ENCODE peak calls at places on chromosomes 16 and 17, in five cellular contexts. E is cardiac muscle cell, R is GM12878, A is aorta, B is esophagus squamous epithelium. F is an unnamed sample.

GRCh38 chr16:79400462-79401149 is 199.9 kb downstream of the MAF start:
- DNase-seq in B (no peak), A (no peak), R (no peak), E (no peak), F (no peak)

GRCh38 chr17:81409190-81409935 is 14.1 kb downstream of the BAHCC1 start:
- DNase-seq in B (no peak), E (no peak), R (no peak), A (no peak), F (no peak)

GRCh38 chr17:16091773-16092172 is 92.1 kb downstream of the TTC19 start:
- DNase-seq in R (no peak), E (peak; percentile 6), B (no peak), A (no peak), F (no peak)

GRCh38 chr16:52825882-52826281 is 226.8 kb downstream of the CHD9NB start:
- DNase-seq in A (no peak), B (no peak), E (no peak), R (no peak), F (no peak)

GRCh38 chr17:42421479-42422332 is 1.4 kb downstream of the CAVIN1 start:
- DNase-seq in B (no peak), R (no peak), A (peak; percentile 91), E (peak; percentile 68), F (no peak)

GRCh38 chr17:50132104-50132794 is 2.3 kb upstream of the SAMD14 start:
- DNase-seq in B (no peak), E (no peak), R (no peak), A (no peak), F (no peak)

GRCh38 chr17:8005951-8006730 is 3.7 kb downstream of the GUCY2D start:
- DNase-seq in E (no peak), A (no peak), B (no peak), R (no peak), F (no peak)

GRCh38 chr17:58265266-58265665 is 15.5 kb downstream of the MPO start:
- DNase-seq in B (no peak), A (no peak), E (no peak), R (no peak), F (no peak)

GRCh38 chr17:62179525-62180161 is 114.6 kb upstream of the MED13 start:
- DNase-seq in B (no peak), A (no peak), R (no peak), E (peak; percentile 43), F (no peak)

GRCh38 chr16:24538756-24539294 is 541 bp upstream of the RBBP6 start:
- DNase-seq in A (no peak), B (no peak), E (no peak), R (no peak), F (no peak)

DNA sequence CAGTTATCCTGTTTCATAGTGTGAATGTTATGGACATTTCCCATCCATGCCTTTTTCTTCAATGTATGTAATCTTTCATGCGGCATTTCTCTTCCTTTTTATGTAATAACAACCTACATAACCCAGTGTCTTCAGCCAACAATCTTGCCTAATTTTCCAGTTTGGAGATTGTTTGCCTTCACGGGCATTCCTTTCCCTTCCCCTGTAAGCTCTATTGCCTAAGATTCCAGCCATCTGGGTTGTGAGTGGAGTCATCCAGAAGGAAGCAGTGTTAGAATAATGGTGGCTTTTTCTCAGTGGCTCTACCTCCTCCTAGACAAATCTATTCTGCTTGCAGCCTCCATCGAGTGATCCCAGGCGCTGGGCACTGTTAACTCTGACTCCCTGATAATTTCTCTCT is 22.3 kb downstream of the SYCE1L start:
- DNase-seq in A (no peak), R (no peak), B (no peak), E (peak; percentile 80), F (no peak)
- H3K4me3 ChIP-seq in A (no peak overlapping the region), R (no peak overlapping the region), B (no peak overlapping the region), E (no peak overlapping the region), F (no peak overlapping the region)

GRCh38 chr17:17208013-17208412 is 1.9 kb upstream of the PLD6 start:
- DNase-seq in E (no peak), B (no peak), A (no peak), R (no peak), F (no peak)

GRCh38 chr17:17206913-17207368 is 808 bp upstream of the PLD6 start:
- DNase-seq in R (no peak), B (no peak), E (no peak), A (no peak), F (no peak)

GRCh38 chr17:17205368-17206148 is 575 bp downstream of the PLD6 start:
- DNase-seq in B (no peak), E (peak; percentile 27), A (peak; percentile 87), R (peak; percentile 23), F (peak; percentile 52)

GRCh38 chr17:17204635-17205231 is 1.4 kb downstream of the PLD6 start:
- DNase-seq in A (no peak), B (no peak), E (no peak), R (no peak), F (no peak)

GRCh38 chr17:17206149-17206912 is at the start of gene PLD6:
- DNase-seq in E (peak; percentile 67), R (peak; percentile 72), B (peak; percentile 52), A (peak; percentile 93), F (peak; percentile 79)
- H3K4me3 ChIP-seq in E (no peak within 1 kb of the TSS), R (peak within 1 kb of the TSS; percentile 74), B (peak within 1 kb of the TSS; percentile 77), A (no peak within 1 kb of the TSS), F (peak within 1 kb of the TSS; percentile 87)

DNA sequence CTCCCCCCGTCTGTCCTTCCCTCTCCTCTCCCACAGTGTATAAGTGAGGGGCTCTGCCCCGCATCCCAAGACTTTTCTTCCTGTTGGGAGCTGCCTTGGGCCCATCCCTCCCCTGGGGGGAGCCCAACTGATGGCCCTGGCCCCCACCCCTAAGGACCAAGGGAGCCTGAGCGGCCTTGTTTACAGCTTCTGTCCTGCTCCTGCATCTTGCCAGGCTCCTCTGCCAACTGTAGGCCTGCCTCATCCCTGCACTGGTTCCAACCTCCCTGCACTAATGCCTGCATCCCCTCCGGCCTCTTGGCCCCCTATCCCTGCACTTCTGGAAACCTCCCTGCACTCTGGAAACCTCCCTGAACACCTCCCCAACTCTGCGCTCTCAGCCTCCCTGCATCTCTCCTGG is 1.4 kb upstream of the PAGR1 start:
- DNase-seq in B (no peak), E (no peak), R (no peak), A (no peak), F (no peak)
- H3K4me3 ChIP-seq in B (no peak overlapping the region), E (no peak overlapping the region), R (no peak overlapping the region), A (no peak overlapping the region), F (no peak overlapping the region)

GRCh38 chr16:75110637-75111513 is 5.7 kb downstream of the LDHD start:
- DNase-seq in A (peak; percentile 96), R (peak; percentile 62), B (peak; percentile 31), E (peak; percentile 94), F (peak; percentile 71)
- H3K4me3 ChIP-seq in A (no peak overlapping the region), R (no peak overlapping the region), B (peak overlapping the region; percentile 54), E (no peak overlapping the region), F (peak overlapping the region; percentile 6)

GRCh38 chr17:31144427-31144826 is 49.6 kb downstream of the NF1 start:
- DNase-seq in A (no peak), R (no peak), E (no peak), B (no peak), F (no peak)

GRCh38 chr17:31152271-31152670 is 57.5 kb downstream of the NF1 start:
- DNase-seq in E (no peak), A (no peak), R (no peak), B (no peak), F (no peak)

GRCh38 chr17:31147507-31148202 is 52.9 kb downstream of the NF1 start:
- DNase-seq in E (peak; percentile 35), A (no peak), B (no peak), R (no peak), F (no peak)

DNA sequence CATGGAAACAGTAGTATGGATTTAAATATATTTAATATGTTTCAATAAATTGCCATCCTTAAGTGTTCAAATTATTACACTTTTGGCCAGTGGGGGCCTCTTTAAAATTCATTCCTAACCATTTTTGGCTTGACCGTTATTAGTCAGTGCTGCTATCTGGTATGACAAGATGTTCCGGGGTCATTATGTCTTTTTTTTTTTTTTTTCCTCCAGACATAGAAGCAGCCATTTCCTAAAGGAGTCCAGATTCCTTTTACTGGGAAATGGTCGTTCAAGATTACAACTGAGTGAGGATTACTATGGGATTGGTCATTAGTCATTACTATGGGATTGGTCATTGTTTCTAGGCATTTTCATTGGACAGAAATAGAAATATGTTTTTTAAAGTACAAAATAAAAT is 53.4 kb downstream of the NF1 start:
- DNase-seq in A (no peak), R (no peak), E (peak; percentile 31), B (no peak), F (no peak)
- H3K4me3 ChIP-seq in A (no peak overlapping the region), R (no peak overlapping the region), E (no peak overlapping the region), B (no peak overlapping the region), F (no peak overlapping the region)

GRCh38 chr16:10577305-10578202 is 2.8 kb downstream of the EMP2 start:
- DNase-seq in B (no peak), R (no peak), E (no peak), A (no peak), F (no peak)
- H3K4me3 ChIP-seq in B (peak overlapping the region; percentile 95), R (no peak overlapping the region), E (peak overlapping the region; percentile 54), A (no peak overlapping the region), F (no peak overlapping the region)

GRCh38 chr17:61155590-61156181 is 244.0 kb upstream of the TBX2 start:
- DNase-seq in A (no peak), B (no peak), E (no peak), R (no peak), F (no peak)

GRCh38 chr17:61160789-61161440 is 238.7 kb upstream of the TBX2 start:
- DNase-seq in R (no peak), A (no peak), B (no peak), E (no peak), F (no peak)

GRCh38 chr17:61157246-61157887 is 242.3 kb upstream of the TBX2 start:
- DNase-seq in E (peak; percentile 55), A (no peak), R (no peak), B (no peak), F (no peak)

GRCh38 chr17:61159415-61159814 is 240.2 kb upstream of the TBX2 start:
- DNase-seq in R (no peak), A (no peak), E (no peak), B (no peak), F (no peak)

DNA sequence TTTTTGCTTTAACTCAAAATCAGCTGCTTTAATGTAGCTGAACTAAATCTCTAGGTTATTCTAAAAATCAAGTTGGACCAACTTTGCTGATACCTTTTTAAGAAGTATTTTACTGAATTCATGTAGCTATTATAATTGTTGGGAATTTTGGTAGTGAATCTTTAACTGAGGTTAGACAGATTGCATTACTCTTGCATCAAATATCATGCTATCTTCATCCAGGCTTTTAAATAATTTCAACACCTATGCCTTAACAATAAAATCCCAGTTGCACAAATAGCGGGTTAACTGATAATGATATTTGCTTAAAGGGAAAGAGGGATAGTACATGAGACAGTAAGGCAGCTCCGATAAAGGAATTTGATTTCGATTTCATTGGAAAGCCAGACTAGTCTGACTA is 241.3 kb upstream of the TBX2 start:
- DNase-seq in E (no peak), R (no peak), A (no peak), B (no peak), F (no peak)
- H3K4me3 ChIP-seq in E (no peak overlapping the region), R (no peak overlapping the region), A (no peak overlapping the region), B (no peak overlapping the region), F (no peak overlapping the region)

GRCh38 chr17:43564080-43564594 is 18.0 kb upstream of the ETV4 start:
- DNase-seq in E (no peak), R (no peak), A (no peak), B (no peak), F (no peak)

GRCh38 chr17:43562679-43563146 is 16.6 kb upstream of the ETV4 start:
- DNase-seq in R (no peak), A (no peak), B (no peak), E (no peak), F (no peak)

GRCh38 chr17:43559161-43559816 is 13.1 kb upstream of the ETV4 start:
- DNase-seq in B (no peak), R (no peak), A (no peak), E (no peak), F (no peak)

GRCh38 chr17:43560461-43561427 is 14.6 kb upstream of the ETV4 start:
- DNase-seq in B (no peak), A (no peak), E (no peak), R (no peak), F (no peak)

GRCh38 chr17:43563262-43564079 is 17.3 kb upstream of the ETV4 start:
- DNase-seq in B (no peak), E (no peak), A (no peak), R (no peak), F (no peak)
- H3K4me3 ChIP-seq in B (no peak overlapping the region), E (no peak overlapping the region), A (no peak overlapping the region), R (no peak overlapping the region), F (no peak overlapping the region)

F was measured in GM12864.